ENCODE peak calls at places on chromosomes 5 and 9, in five cellular contexts. X, W, O, T and N are unnamed samples.

GRCh38 chr5:55222819-55223124 is 4.3 kb downstream of the MCIDAS start:
- DNase-seq in X (no peak), W (no peak), O (peak), T (no peak), N (no peak)

GRCh38 chr9:88197016-88197415 is 58.7 kb upstream of the SPATA31C2 start:
- DNase-seq in X (no peak), W (no peak), O (peak), T (no peak), N (no peak)

GRCh38 chr9:89718635-89719034 is 113.8 kb downstream of the GADD45G start:
- DNase-seq in X (no peak), W (no peak), O (no peak), T (no peak), N (no peak)

GRCh38 chr5:177447066-177447610 is 524 bp downstream of the PRR7 start:
- DNase-seq in X (peak), W (peak), O (peak), T (no peak), N (peak)

GRCh38 chr5:54533541-54534179 is 16.1 kb downstream of the SNX18 start:
- DNase-seq in X (no peak), W (no peak), O (peak), T (peak), N (no peak)

GRCh38 chr5:130868186-130868821 is 296.8 kb downstream of the HINT1 start:
- DNase-seq in X (peak), W (no peak), O (peak), T (no peak), N (no peak)

GRCh38 chr9:136543830-136544548 is 1.9 kb downstream of the NOTCH1 start:
- DNase-seq in X (no peak), W (no peak), O (no peak), T (no peak), N (no peak)

GRCh38 chr5:143887901-143888648 is 76.1 kb downstream of the HMHB1 start:
- DNase-seq in X (no peak), W (no peak), O (peak), T (no peak), N (no peak)

GRCh38 chr5:113232667-113233066 is 202.1 kb downstream of the TSSK1B start:
- DNase-seq in X (no peak), W (peak), O (no peak), T (no peak), N (no peak)

GRCh38 chr5:122844916-122845252 is 529 bp upstream of the SNX24 start:
- DNase-seq in X (no peak), W (no peak), O (no peak), T (no peak), N (no peak)

GRCh38 chr5:54742417-54742889 is 224.9 kb downstream of the SNX18 start:
- DNase-seq in X (no peak), W (no peak), O (peak), T (peak), N (no peak)

GRCh38 chr5:59479084-59479483 is 414.4 kb downstream of the PDE4D start:
- DNase-seq in X (no peak), W (no peak), O (no peak), T (no peak), N (no peak)

GRCh38 chr9:89954229-89954628 is 349.4 kb downstream of the GADD45G start:
- DNase-seq in X (no peak), W (no peak), O (no peak), T (no peak), N (no peak)

GRCh38 chr5:103450333-103451061 is 112.1 kb downstream of the NUDT12 start:
- DNase-seq in X (no peak), W (no peak), O (peak), T (peak), N (no peak)

GRCh38 chr5:63164838-63165237 is 586.2 kb downstream of the LRRC70 start:
- DNase-seq in X (peak), W (no peak), O (no peak), T (no peak), N (no peak)

GRCh38 chr9:27278374-27278773 is 18.6 kb downstream of the EQTN start:
- DNase-seq in X (no peak), W (no peak), O (peak), T (no peak), N (no peak)

GRCh38 chr9:27272103-27272502 is 24.8 kb downstream of the EQTN start:
- DNase-seq in X (no peak), W (no peak), O (no peak), T (no peak), N (no peak)

GRCh38 chr9:27276182-27277030 is 20.5 kb downstream of the EQTN start:
- DNase-seq in X (peak), W (no peak), O (peak), T (no peak), N (no peak)

DNA sequence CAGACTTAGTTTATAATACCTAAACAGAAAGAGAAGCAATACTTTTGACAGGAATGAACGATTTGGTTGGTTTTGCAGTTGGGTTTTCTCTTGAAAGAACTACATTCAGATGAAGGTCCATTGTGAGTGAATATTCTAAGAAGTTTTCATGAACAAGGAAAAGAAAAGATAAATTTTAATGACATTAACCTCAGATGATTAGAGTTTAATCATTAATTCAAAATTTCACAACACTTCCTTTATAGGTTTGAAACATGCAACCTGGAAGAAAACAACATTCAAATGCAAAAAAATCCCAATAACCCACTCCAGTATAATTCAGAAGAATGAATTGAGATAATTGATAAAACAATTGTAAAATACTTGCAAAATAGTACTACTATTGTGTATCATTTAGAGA is 23.8 kb downstream of the EQTN start:
- DNase-seq in X (no peak), W (no peak), O (peak), T (no peak), N (no peak)
- H2BK12ac ChIP-seq in X (no peak), W (no peak), O (no peak), T (no peak), N (no peak)

GRCh38 chr5:36417668-36418067 is 116.0 kb upstream of the RANBP3L start:
- DNase-seq in X (no peak), W (peak), O (no peak), T (peak), N (peak)

GRCh38 chr5:36414869-36415282 is 113.2 kb upstream of the RANBP3L start:
- DNase-seq in X (no peak), W (no peak), O (peak), T (no peak), N (no peak)

GRCh38 chr5:36416605-36417004 is 114.9 kb upstream of the RANBP3L start:
- DNase-seq in X (no peak), W (no peak), O (no peak), T (no peak), N (no peak)

GRCh38 chr5:36418172-36418979 is 116.7 kb upstream of the RANBP3L start:
- DNase-seq in X (no peak), W (no peak), O (no peak), T (peak), N (no peak)

DNA sequence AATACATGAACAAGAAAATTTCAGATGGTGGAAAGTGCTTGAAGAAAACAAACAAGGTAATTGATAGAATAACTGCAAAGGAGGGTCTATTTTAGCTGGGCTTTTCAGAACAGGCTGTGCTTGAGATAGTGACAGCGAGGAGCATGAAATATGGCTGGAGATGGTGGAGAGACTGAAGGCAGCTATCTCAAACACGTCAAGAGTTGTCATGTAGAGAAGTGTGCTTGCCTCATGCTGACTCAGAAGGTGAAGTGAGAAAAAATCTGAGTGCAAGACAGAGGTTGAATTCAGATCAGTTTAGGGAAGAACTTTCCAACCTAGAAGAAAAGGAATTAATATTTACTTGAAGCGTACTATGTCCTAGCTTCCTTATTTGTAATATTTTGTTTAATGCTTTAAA is 115.5 kb upstream of the RANBP3L start:
- DNase-seq in X (no peak), W (no peak), O (no peak), T (peak), N (no peak)
- H4K8ac ChIP-seq in X (no peak), W (no peak), O (no peak), T (no peak), N (no peak)

DNA sequence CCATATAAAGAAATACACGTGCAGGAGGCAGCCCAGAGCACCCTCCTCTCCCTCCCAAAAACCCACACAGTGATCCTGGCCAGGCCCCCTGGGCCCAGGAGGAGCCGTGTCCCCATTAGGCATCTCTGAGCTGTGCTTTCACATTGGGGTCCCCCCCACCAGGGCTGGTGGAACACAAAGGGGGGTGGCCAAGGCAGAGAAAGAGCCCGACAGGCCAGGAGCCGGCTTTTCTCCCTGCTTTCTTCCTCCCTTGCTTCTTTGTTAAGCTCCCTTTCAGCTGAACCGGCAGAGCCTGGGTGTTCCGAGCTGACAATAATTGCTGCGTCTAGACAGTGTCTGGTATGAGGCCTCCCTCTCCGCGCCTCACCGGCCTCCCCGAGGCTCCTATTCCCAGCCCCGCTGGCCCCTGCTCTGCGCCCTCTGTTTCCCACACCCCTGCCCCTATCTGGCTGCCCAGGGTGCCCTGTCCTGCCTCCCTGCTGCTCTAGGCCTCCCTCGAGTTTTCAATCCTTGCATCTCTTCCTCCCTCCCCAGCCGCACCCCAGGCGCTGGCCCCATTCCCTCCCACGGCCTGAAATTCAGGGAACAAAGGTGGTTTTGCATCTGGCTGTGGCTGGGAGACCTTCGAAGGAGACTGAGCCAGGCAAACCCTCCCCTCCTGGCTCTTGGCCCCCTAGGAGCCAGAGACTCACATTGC is 120.6 kb downstream of the C9orf50 start:
- DNase-seq in X (peak), W (peak), O (peak), T (peak), N (no peak)
- H2BK5ac ChIP-seq in X (no peak), W (no peak), O (peak), T (peak), N (no peak)

GRCh38 chr9:99345936-99346335 is 123.9 kb downstream of the SEC61B start:
- DNase-seq in X (no peak), W (no peak), O (no peak), T (no peak), N (no peak)
- H2BK12ac ChIP-seq in X (no peak), W (no peak), O (no peak), T (no peak), N (no peak)

DNA sequence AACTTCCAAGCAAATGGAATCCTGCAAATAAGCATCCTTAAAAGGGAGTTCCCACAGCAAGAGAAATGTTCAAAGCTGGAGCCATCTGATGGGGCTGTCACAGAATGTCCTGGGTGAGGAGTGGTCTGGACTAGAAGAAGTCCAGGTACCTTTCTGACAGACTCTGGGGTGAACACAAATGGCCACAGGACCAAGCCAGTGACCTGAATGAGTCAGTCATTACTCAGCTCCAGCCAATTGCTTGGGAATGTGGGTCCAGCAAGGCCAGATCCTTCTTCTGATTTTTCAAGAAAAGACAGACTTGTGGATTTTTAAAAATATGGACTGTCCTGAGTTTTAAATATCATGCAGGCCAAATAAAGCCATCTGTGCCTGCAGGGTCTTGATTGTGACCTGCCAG is 30.1 kb downstream of the GALNT10 start:
- DNase-seq in X (no peak), W (no peak), O (peak), T (peak), N (no peak)
- H4K8ac ChIP-seq in X (no peak), W (no peak), O (no peak), T (no peak), N (no peak)

DNA sequence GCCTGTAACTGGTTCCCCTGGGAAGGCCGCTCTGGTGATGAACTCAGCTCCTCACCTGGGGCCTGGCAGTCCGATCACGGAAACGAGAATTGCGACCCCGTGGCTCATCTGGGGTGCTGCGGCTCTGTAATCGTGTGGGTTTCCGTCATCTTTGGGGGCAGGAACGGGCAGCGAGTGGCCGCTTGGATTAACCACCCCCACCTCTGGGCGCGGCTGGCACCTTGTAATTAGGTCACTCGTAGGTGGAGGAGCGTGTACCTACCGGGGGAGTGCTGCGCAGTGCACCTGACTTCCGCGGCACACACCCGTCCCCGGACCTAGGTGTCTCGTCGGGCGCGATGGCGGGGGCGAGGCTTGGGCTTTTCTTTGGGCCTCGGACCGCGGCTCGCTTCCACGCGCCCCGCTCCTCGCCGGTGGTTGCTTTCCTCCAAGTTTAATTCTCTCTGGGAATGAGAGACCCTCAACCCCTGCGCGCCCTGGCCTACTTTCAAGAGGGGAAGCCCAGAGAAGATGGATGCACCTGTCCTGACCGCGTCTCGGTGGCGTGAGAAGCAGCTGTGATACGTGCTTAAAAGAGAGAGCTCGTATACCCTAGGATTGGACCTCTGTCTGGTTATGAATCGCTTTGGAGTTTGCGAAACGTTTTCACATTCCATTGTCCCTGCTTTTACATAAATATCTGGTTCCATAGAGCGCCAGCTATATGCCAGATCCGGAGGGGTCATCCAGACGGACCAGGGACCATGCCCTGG is 744 bp upstream of the PPP2CA start:
- DNase-seq in X (no peak), W (no peak), O (peak), T (no peak), N (no peak)
- H2BK5ac ChIP-seq in X (peak), W (peak), O (peak), T (peak), N (no peak)